ENCODE peak calls at places on chromosomes 7 and 10, in six cellular contexts. One of them, this sample, is unnamed.

GRCh38 chr7:122949186-122949585 is 46.3 kb downstream of the TAS2R16 start:
- DNase-seq in heart right ventricle: no peak
- DNase-seq in CD8-positive, alpha-beta T cell: no peak
- DNase-seq in body of pancreas: no peak
- DNase-seq in lung: no peak
- DNase-seq in cardiac muscle cell: no peak
- DNase-seq in this sample: no peak

GRCh38 chr7:27175005-27175625 is 995 bp upstream of the HOXA10 start:
- DNase-seq in CD8-positive, alpha-beta T cell: no peak
- DNase-seq in heart right ventricle: no peak
- DNase-seq in body of pancreas: peak; percentile 5
- DNase-seq in cardiac muscle cell: no peak
- DNase-seq in lung: no peak
- DNase-seq in this sample: peak; percentile 33

GRCh38 chr7:125504848-125505247 is 575.2 kb upstream of the POT1 start:
- DNase-seq in cardiac muscle cell: no peak
- DNase-seq in heart right ventricle: no peak
- DNase-seq in CD8-positive, alpha-beta T cell: no peak
- DNase-seq in lung: no peak
- DNase-seq in body of pancreas: no peak
- DNase-seq in this sample: no peak

GRCh38 chr10:132066186-132066585 is 440 bp downstream of the JAKMIP3 start:
- DNase-seq in lung: no peak
- DNase-seq in heart right ventricle: no peak
- DNase-seq in cardiac muscle cell: no peak
- DNase-seq in CD8-positive, alpha-beta T cell: no peak
- DNase-seq in body of pancreas: no peak
- DNase-seq in this sample: no peak

GRCh38 chr7:141463986-141464385 is 87.2 kb upstream of the AGK start:
- DNase-seq in cardiac muscle cell: no peak
- DNase-seq in lung: no peak
- DNase-seq in heart right ventricle: no peak
- DNase-seq in CD8-positive, alpha-beta T cell: no peak
- DNase-seq in body of pancreas: no peak
- DNase-seq in this sample: no peak

GRCh38 chr7:158111906-158112570 is 475.6 kb downstream of the PTPRN2 start:
- DNase-seq in body of pancreas: no peak
- DNase-seq in heart right ventricle: no peak
- DNase-seq in lung: no peak
- DNase-seq in cardiac muscle cell: no peak
- DNase-seq in CD8-positive, alpha-beta T cell: no peak
- DNase-seq in this sample: no peak

GRCh38 chr10:71188201-71188600 is 24.2 kb upstream of the UNC5B start:
- DNase-seq in cardiac muscle cell: no peak
- DNase-seq in lung: no peak
- DNase-seq in body of pancreas: no peak
- DNase-seq in CD8-positive, alpha-beta T cell: no peak
- DNase-seq in heart right ventricle: no peak
- DNase-seq in this sample: no peak

GRCh38 chr7:136728945-136729344 is 139.5 kb upstream of the CHRM2 start:
- DNase-seq in body of pancreas: no peak
- DNase-seq in cardiac muscle cell: no peak
- DNase-seq in CD8-positive, alpha-beta T cell: no peak
- DNase-seq in lung: no peak
- DNase-seq in heart right ventricle: no peak
- DNase-seq in this sample: no peak

GRCh38 chr10:71191459-71192113 is 20.8 kb upstream of the UNC5B start:
- DNase-seq in CD8-positive, alpha-beta T cell: no peak
- DNase-seq in heart right ventricle: no peak
- DNase-seq in lung: no peak
- DNase-seq in cardiac muscle cell: no peak
- DNase-seq in body of pancreas: no peak
- DNase-seq in this sample: peak; percentile 82

GRCh38 chr10:75108684-75109458 is 2.6 kb upstream of the SAMD8 start:
- DNase-seq in body of pancreas: peak; percentile 38
- DNase-seq in heart right ventricle: peak; percentile 28
- DNase-seq in lung: no peak
- DNase-seq in CD8-positive, alpha-beta T cell: no peak
- DNase-seq in cardiac muscle cell: peak; percentile 71
- DNase-seq in this sample: peak; percentile 82

GRCh38 chr10:58775960-58776574 is 263.4 kb downstream of the BICC1 start:
- DNase-seq in heart right ventricle: peak; percentile 40
- DNase-seq in cardiac muscle cell: no peak
- DNase-seq in CD8-positive, alpha-beta T cell: no peak
- DNase-seq in lung: no peak
- DNase-seq in body of pancreas: no peak
- DNase-seq in this sample: peak; percentile 31

GRCh38 chr10:114632869-114633715 is 25.0 kb downstream of the ABLIM1 start:
- DNase-seq in CD8-positive, alpha-beta T cell: no peak
- DNase-seq in cardiac muscle cell: peak; percentile 80
- DNase-seq in heart right ventricle: peak; percentile 59
- DNase-seq in body of pancreas: peak; percentile 23
- DNase-seq in lung: peak; percentile 48
- DNase-seq in this sample: no peak

GRCh38 chr10:118875087-118875486 is 120.3 kb upstream of the CACUL1 start:
- DNase-seq in cardiac muscle cell: no peak
- DNase-seq in lung: no peak
- DNase-seq in CD8-positive, alpha-beta T cell: no peak
- DNase-seq in heart right ventricle: no peak
- DNase-seq in body of pancreas: no peak
- DNase-seq in this sample: no peak

GRCh38 chr7:68629-69028 is 123.7 kb upstream of the FAM20C start:
- DNase-seq in CD8-positive, alpha-beta T cell: no peak
- DNase-seq in lung: no peak
- DNase-seq in heart right ventricle: no peak
- DNase-seq in body of pancreas: no peak
- DNase-seq in cardiac muscle cell: no peak
- DNase-seq in this sample: peak; percentile 49

GRCh38 chr10:101130984-101131961 is at the start of gene TLX1:
- DNase-seq in CD8-positive, alpha-beta T cell: no peak
- DNase-seq in body of pancreas: peak; percentile 61
- DNase-seq in cardiac muscle cell: peak; percentile 51
- DNase-seq in lung: no peak
- DNase-seq in heart right ventricle: no peak
- DNase-seq in this sample: peak; percentile 85

GRCh38 chr7:7098280-7098818 is 84.0 kb upstream of the C1GALT1 start:
- DNase-seq in heart right ventricle: no peak
- DNase-seq in CD8-positive, alpha-beta T cell: no peak
- DNase-seq in cardiac muscle cell: no peak
- DNase-seq in body of pancreas: no peak
- DNase-seq in lung: no peak
- DNase-seq in this sample: no peak
- H3K27ac ChIP-seq in heart right ventricle: no peak overlapping the region
- H3K27ac ChIP-seq in CD8-positive, alpha-beta T cell: no peak overlapping the region
- H3K27ac ChIP-seq in cardiac muscle cell: no peak overlapping the region
- H3K27ac ChIP-seq in body of pancreas: no peak overlapping the region
- H3K27ac ChIP-seq in lung: no peak overlapping the region
- H3K27ac ChIP-seq in this sample: no peak overlapping the region

GRCh38 chr7:49773082-49773938 is at the start of gene VWC2:
- DNase-seq in body of pancreas: no peak
- DNase-seq in CD8-positive, alpha-beta T cell: no peak
- DNase-seq in cardiac muscle cell: peak; percentile 52
- DNase-seq in lung: no peak
- DNase-seq in heart right ventricle: peak; percentile 41
- DNase-seq in this sample: peak; percentile 63
- H3K27ac ChIP-seq in body of pancreas: no peak within 1 kb of the TSS
- H3K27ac ChIP-seq in CD8-positive, alpha-beta T cell: no peak within 1 kb of the TSS
- H3K27ac ChIP-seq in cardiac muscle cell: no peak within 1 kb of the TSS
- H3K27ac ChIP-seq in lung: no peak within 1 kb of the TSS
- H3K27ac ChIP-seq in heart right ventricle: peak within 1 kb of the TSS; percentile 68
- H3K27ac ChIP-seq in this sample: no peak within 1 kb of the TSS

GRCh38 chr10:13991353-13991752 is 339.4 kb downstream of the FRMD4A start:
- DNase-seq in lung: no peak
- DNase-seq in cardiac muscle cell: no peak
- DNase-seq in CD8-positive, alpha-beta T cell: no peak
- DNase-seq in body of pancreas: no peak
- DNase-seq in heart right ventricle: no peak
- DNase-seq in this sample: no peak
- H3K27ac ChIP-seq in lung: peak overlapping the region; percentile 12
- H3K27ac ChIP-seq in cardiac muscle cell: peak overlapping the region; percentile 70
- H3K27ac ChIP-seq in CD8-positive, alpha-beta T cell: no peak overlapping the region
- H3K27ac ChIP-seq in body of pancreas: peak overlapping the region; percentile 54
- H3K27ac ChIP-seq in heart right ventricle: peak overlapping the region; percentile 70
- H3K27ac ChIP-seq in this sample: no peak overlapping the region

DNA sequence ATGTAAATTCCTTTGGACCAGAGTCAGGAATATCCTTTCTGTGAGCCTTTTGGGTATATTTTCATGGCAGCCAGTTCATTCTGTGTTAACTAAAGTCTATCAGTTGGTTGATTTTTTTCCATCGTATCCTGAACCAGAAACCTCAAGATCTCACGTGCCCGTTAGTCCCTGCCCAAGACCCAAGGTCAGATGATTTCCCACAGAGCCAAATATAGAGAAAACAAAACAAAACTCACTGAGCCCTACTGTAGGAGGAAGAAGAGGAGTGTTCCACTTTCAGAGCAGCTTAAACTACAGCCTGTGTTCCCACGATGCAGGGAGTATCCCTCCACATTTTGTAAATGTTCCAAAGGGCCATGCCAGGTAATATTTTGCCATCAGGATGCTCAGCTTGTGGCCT is 96.0 kb upstream of the ADO start:
- DNase-seq in cardiac muscle cell: no peak
- DNase-seq in heart right ventricle: no peak
- DNase-seq in lung: no peak
- DNase-seq in body of pancreas: no peak
- DNase-seq in CD8-positive, alpha-beta T cell: no peak
- DNase-seq in this sample: no peak
- H3K27ac ChIP-seq in cardiac muscle cell: no peak overlapping the region
- H3K27ac ChIP-seq in heart right ventricle: no peak overlapping the region
- H3K27ac ChIP-seq in lung: no peak overlapping the region
- H3K27ac ChIP-seq in body of pancreas: no peak overlapping the region
- H3K27ac ChIP-seq in CD8-positive, alpha-beta T cell: no peak overlapping the region
- H3K27ac ChIP-seq in this sample: no peak overlapping the region

GRCh38 chr10:80526218-80526617 is 11.5 kb upstream of the SH2D4B start:
- DNase-seq in heart right ventricle: no peak
- DNase-seq in CD8-positive, alpha-beta T cell: no peak
- DNase-seq in body of pancreas: no peak
- DNase-seq in lung: no peak
- DNase-seq in cardiac muscle cell: no peak
- DNase-seq in this sample: no peak
- H3K27ac ChIP-seq in heart right ventricle: peak overlapping the region; percentile 61
- H3K27ac ChIP-seq in CD8-positive, alpha-beta T cell: peak overlapping the region; percentile 20
- H3K27ac ChIP-seq in body of pancreas: no peak overlapping the region
- H3K27ac ChIP-seq in lung: peak overlapping the region; percentile 44
- H3K27ac ChIP-seq in cardiac muscle cell: no peak overlapping the region
- H3K27ac ChIP-seq in this sample: no peak overlapping the region

DNA sequence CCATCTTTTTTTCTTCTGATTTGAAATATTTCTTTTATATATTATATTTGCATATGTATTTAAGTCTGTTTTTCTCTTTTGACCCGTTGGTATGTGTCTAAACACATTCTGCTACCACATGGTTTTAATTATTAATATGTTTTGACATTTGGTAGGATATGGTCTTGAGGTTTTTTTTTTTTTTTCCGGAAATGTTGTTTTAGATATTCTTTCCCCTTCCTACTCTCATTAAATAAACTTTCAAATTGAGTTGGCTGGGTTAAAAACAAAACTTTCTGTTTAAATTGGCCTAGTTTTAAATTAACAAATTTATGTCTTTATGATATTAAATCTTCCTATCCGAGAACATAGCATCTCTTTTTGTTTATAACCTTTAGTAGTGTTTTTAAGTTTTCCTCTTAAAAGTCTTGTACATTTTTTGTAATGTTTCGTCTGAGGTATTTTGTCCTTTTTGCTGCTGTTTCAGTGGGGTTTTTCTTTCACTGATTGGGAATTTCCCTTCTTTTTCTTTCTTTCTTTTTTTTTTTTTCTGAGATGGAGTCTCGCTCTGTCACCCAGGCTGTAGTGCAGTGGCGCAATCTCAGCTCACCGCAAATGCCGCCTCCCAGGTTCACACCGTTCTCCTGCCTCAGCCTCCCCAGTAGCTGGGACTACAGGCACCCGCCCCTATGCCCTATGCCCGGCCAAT is 25.4 kb downstream of the STAM start:
- DNase-seq in cardiac muscle cell: no peak
- DNase-seq in CD8-positive, alpha-beta T cell: peak; percentile 48
- DNase-seq in heart right ventricle: no peak
- DNase-seq in body of pancreas: no peak
- DNase-seq in lung: no peak
- DNase-seq in this sample: no peak
- H3K27ac ChIP-seq in cardiac muscle cell: no peak overlapping the region
- H3K27ac ChIP-seq in CD8-positive, alpha-beta T cell: no peak overlapping the region
- H3K27ac ChIP-seq in heart right ventricle: no peak overlapping the region
- H3K27ac ChIP-seq in body of pancreas: no peak overlapping the region
- H3K27ac ChIP-seq in lung: no peak overlapping the region
- H3K27ac ChIP-seq in this sample: peak overlapping the region; percentile 35

DNA sequence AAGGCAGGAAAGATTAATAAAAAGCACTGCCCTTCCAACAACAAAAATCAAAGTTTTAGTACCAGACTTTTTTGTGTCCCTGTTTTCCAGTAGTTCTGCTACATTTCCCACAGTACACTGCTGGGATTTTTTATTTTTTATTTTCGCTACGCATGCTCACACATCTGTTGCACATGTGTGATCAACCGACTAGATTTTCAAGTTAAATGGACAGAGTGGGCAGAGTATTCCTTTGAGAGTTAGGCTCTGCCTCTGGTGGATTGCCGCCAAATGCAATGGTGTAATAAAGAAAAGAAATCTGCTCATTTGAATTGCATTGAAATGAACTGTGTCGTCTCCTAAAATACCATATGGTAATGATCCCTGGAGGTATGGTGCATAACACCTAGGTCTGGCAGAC is 357.6 kb downstream of the CRPPA start:
- DNase-seq in body of pancreas: no peak
- DNase-seq in lung: no peak
- DNase-seq in CD8-positive, alpha-beta T cell: no peak
- DNase-seq in cardiac muscle cell: no peak
- DNase-seq in heart right ventricle: no peak
- DNase-seq in this sample: no peak
- H3K27ac ChIP-seq in body of pancreas: no peak overlapping the region
- H3K27ac ChIP-seq in lung: no peak overlapping the region
- H3K27ac ChIP-seq in CD8-positive, alpha-beta T cell: no peak overlapping the region
- H3K27ac ChIP-seq in cardiac muscle cell: no peak overlapping the region
- H3K27ac ChIP-seq in heart right ventricle: peak overlapping the region; percentile 71
- H3K27ac ChIP-seq in this sample: no peak overlapping the region

DNA sequence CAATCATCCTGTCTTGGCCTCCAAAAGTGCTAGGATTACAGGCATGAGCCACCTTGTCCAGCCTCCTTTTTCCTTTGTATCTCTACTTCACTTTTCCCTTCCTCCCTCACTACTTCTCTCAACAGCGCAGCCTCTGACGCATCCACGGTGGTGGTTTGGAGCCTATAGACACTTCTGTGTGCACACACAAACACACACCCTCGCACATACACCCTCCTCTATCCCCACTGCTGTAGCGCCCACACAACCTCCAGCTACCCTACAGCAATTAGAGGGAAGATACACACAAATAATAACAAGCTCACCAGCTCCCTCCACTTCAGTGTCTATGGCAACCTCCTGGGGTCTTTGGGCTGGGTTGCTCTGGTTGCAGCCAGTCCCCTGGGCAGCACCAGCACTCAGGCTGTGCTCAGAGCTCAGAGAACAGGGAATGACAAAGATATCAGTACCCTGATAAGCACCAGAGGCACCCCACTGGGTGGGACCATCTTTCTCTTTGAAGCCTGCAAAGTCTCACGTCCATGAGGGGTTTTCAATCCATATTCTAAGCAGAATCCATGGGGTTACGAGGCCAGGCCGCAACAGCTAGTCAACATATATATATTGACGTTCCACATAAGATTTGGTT is 3.3 kb upstream of the CAMK2G start:
- DNase-seq in heart right ventricle: no peak
- DNase-seq in CD8-positive, alpha-beta T cell: no peak
- DNase-seq in body of pancreas: no peak
- DNase-seq in lung: no peak
- DNase-seq in cardiac muscle cell: no peak
- DNase-seq in this sample: no peak
- H3K27ac ChIP-seq in heart right ventricle: no peak overlapping the region
- H3K27ac ChIP-seq in CD8-positive, alpha-beta T cell: no peak overlapping the region
- H3K27ac ChIP-seq in body of pancreas: no peak overlapping the region
- H3K27ac ChIP-seq in lung: no peak overlapping the region
- H3K27ac ChIP-seq in cardiac muscle cell: no peak overlapping the region
- H3K27ac ChIP-seq in this sample: no peak overlapping the region

GRCh38 chr10:130045801-130046321 is 64.8 kb downstream of the C10orf143 start:
- DNase-seq in cardiac muscle cell: no peak
- DNase-seq in heart right ventricle: no peak
- DNase-seq in body of pancreas: no peak
- DNase-seq in CD8-positive, alpha-beta T cell: no peak
- DNase-seq in lung: no peak
- DNase-seq in this sample: no peak
- H3K27ac ChIP-seq in cardiac muscle cell: no peak overlapping the region
- H3K27ac ChIP-seq in heart right ventricle: no peak overlapping the region
- H3K27ac ChIP-seq in body of pancreas: no peak overlapping the region
- H3K27ac ChIP-seq in CD8-positive, alpha-beta T cell: no peak overlapping the region
- H3K27ac ChIP-seq in lung: no peak overlapping the region
- H3K27ac ChIP-seq in this sample: no peak overlapping the region